ENCODE peak calls at places on chromosomes 12 and 14, in six cellular contexts. U, D, E, S, C and H are unnamed samples.

GRCh38 chr14:40847496-40847895 is 759.2 kb upstream of the LRFN5 start:
- DNase-seq in U (no peak), D (no peak), E (no peak), S (no peak), C (no peak), H (no peak)

GRCh38 chr14:64764641-64765520 is 60.7 kb downstream of the PLEKHG3 start:
- DNase-seq in U (peak), D (no peak), E (peak), S (peak), C (peak), H (peak)

GRCh38 chr12:90515199-90516175 is 439.5 kb downstream of the CCER1 start:
- DNase-seq in U (no peak), D (no peak), E (no peak), S (no peak), C (no peak), H (no peak)

GRCh38 chr14:93857500-93857899 is 69.2 kb upstream of the PRIMA1 start:
- DNase-seq in U (no peak), D (no peak), E (peak), S (no peak), C (no peak), H (no peak)

GRCh38 chr12:3311491-3312103 is 179.4 kb upstream of the PRMT8 start:
- DNase-seq in U (no peak), D (no peak), E (no peak), S (no peak), C (no peak), H (no peak)

GRCh38 chr14:21414137-21414631 is 30.4 kb upstream of the SUPT16H start:
- DNase-seq in U (no peak), D (no peak), E (no peak), S (no peak), C (no peak), H (no peak)

GRCh38 chr14:94122438-94122837 is 7.0 kb downstream of the IFI27L2 start:
- DNase-seq in U (peak), D (no peak), E (no peak), S (no peak), C (no peak), H (no peak)

GRCh38 chr12:93254911-93255310 is 122.8 kb upstream of the NUDT4 start:
- DNase-seq in U (no peak), D (no peak), E (no peak), S (no peak), C (no peak), H (no peak)

GRCh38 chr14:85943187-85943586 is 413.2 kb downstream of the FLRT2 start:
- DNase-seq in U (no peak), D (no peak), E (no peak), S (no peak), C (no peak), H (no peak)

GRCh38 chr12:58268080-58268479 is 326.7 kb downstream of the ATP23 start:
- DNase-seq in U (no peak), D (no peak), E (no peak), S (no peak), C (no peak), H (no peak)

GRCh38 chr14:33460119-33460518 is 490.8 kb downstream of the EGLN3 start:
- DNase-seq in U (no peak), D (no peak), E (no peak), S (no peak), C (no peak), H (peak)

GRCh38 chr14:101705733-101706508 is 55.6 kb upstream of the PPP2R5C start:
- DNase-seq in U (peak), D (peak), E (no peak), S (no peak), C (peak), H (no peak)

GRCh38 chr12:104747956-104748355 is 210.1 kb downstream of the SLC41A2 start:
- DNase-seq in U (peak), D (no peak), E (no peak), S (no peak), C (no peak), H (no peak)

GRCh38 chr12:31950088-31950487 is 9.1 kb upstream of the RESF1 start:
- DNase-seq in U (no peak), D (no peak), E (no peak), S (no peak), C (no peak), H (no peak)
- TF ChIP-seq POLR2A in U (no peak), D (no peak), E (no peak), S (no peak), C (no peak), H (no peak)

DNA sequence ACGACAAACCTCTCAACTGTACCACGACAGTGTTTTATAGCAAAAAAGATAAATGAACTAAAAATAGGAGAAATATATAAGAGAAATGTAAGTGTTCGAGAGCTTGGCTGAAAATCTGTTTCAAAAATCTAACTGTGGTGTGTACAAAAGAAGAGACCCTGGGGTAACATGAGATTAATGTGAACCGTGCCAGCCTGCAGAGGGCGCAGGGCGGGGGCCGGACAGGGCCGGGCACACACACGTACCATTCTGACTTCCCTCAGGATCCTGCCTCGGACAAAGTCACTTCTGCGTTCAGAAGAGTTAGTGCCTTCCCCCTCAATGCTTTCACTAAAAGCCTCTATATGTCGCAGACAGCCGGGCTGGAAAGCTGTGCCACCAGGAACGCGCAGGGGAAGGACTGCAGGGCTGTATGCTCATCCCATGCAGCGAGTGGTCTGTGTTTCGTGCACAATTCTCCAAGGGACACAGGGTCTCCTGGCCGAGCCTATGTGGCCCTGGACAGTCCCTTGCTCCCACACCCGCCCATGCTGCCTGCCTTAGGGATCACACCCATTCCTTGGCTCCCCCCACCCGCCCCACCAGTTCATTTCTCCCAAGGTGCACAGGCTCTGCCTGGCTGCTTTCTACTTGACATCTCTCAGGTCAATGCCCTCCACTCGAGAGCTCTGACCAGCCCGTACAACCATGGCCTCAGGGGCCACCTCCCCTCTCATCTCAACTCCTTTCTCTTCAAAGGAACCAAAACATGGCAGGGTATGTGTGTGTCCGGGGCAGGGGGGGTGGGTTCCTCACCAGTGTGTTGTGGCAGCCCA is 8.5 kb downstream of the CDCA4 start:
- DNase-seq in U (no peak), D (no peak), E (no peak), S (peak), C (peak), H (no peak)
- H3K4me3 ChIP-seq in U (no peak), D (no peak), E (no peak), S (no peak), C (no peak), H (no peak)

DNA sequence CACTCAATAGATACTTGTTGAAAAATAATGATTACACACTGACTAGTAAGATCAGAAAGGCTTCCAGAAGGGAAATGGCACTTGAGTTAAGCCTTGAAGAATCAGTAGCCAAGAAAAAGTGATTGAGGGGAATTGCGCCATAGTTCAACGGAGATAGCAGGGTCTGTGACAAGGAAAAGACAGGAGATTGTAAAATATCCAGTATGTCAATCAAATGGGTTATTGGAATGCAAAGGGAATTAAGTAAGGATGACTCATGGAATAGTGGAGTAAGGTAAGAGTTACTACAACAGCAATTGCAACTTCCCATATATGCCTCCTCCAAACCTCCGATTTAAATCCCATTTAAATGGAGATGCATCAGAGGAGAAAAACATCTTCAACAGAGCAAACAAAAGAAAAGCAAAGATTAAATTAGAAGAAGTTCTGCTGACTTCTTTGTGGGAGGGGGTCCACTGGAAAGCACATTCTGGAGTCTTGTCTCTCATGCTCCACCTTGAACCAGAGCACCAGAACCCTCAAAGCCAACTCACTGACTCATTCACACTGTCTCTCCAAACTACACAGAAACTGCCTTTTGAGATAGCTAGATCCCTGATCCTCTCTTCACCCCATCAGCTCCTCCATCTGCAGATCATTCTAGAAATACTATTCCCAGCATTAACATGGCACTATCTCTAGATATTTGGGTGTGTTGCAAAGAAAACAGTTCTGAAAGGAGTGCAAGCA is 138.2 kb downstream of the NUAK1 start:
- DNase-seq in U (no peak), D (no peak), E (no peak), S (no peak), C (no peak), H (no peak)
- TF ChIP-seq POLR2A in U (no peak), D (no peak), E (no peak), S (no peak), C (no peak), H (no peak)

DNA sequence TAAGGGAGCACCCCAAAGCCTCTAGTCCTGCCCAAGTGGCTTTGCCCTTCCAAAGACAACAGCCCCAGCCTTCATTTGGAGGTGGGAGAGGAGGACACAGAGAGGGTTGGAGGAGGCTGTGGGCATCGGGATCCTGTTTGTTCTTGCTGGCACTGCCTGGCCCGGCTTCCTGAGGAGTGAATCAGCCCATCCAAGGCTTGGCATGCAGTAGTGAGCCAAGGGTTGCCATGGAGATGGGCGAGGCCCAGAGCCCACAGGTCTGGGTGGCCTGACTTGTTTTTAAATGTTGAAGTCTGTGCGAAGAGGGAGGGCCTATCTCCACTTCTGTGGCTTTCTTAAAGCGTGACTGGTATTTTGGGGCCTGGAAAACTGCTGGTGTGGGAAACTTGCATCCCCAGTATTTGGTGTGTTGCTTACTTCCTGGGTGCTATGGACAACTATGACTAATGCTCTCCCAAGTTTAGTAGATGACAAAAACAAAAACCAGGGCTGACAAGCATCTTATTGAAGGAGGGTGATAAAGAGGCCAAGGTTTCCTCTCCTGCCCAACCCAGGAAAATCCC is 15.8 kb downstream of the CD9 start:
- DNase-seq in U (no peak), D (peak), E (peak), S (peak), C (no peak), H (peak)
- H3K4me3 ChIP-seq in U (no peak), D (no peak), E (peak), S (no peak), C (no peak), H (no peak)

GRCh38 chr12:39331539-39332261 is 111.2 kb downstream of the KIF21A start:
- DNase-seq in U (no peak), D (no peak), E (no peak), S (no peak), C (no peak), H (no peak)

GRCh38 chr12:39329015-39329414 is 113.9 kb downstream of the KIF21A start:
- DNase-seq in U (no peak), D (no peak), E (no peak), S (no peak), C (no peak), H (no peak)

GRCh38 chr12:39327965-39328364 is 115.0 kb downstream of the KIF21A start:
- DNase-seq in U (no peak), D (no peak), E (no peak), S (no peak), C (no peak), H (no peak)

GRCh38 chr12:39329876-39330275 is 113.0 kb downstream of the KIF21A start:
- DNase-seq in U (no peak), D (no peak), E (no peak), S (no peak), C (no peak), H (no peak)

GRCh38 chr12:39332661-39333175 is 110.2 kb downstream of the KIF21A start:
- DNase-seq in U (no peak), D (no peak), E (no peak), S (no peak), C (no peak), H (no peak)
- TF ChIP-seq POLR2A in U (no peak), D (no peak), E (no peak), S (no peak), C (no peak), H (no peak)

GRCh38 chr14:67940476-67940875 is 120.9 kb downstream of the RAD51B start:
- DNase-seq in U (no peak), D (no peak), E (no peak), S (no peak), C (no peak), H (peak)
- H3K4me3 ChIP-seq in U (no peak), D (no peak), E (no peak), S (no peak), C (no peak), H (no peak)